ENCODE peak calls at places on chromosomes 7 and 10, in six cellular contexts. One of them, this sample, is unnamed.

GRCh38 chr7:36473454-36474282 is 84.0 kb downstream of the ANLN start:
- DNase-seq in activated gamma-delta T cell treated with Interleukin-2 at 50 U/mL for 16 hours: peak; percentile 14
- DNase-seq in left ventricle myocardium inferior: peak; percentile 25
- DNase-seq in substantia nigra: no peak
- DNase-seq in NCI-H460: peak; percentile 30
- DNase-seq in NCI-H510A treated with DMSO at 0.1 percent for 48 hours: peak; percentile 67
- DNase-seq in this sample: peak; percentile 27

GRCh38 chr7:111730476-111731300 is 168.4 kb upstream of the IMMP2L start:
- DNase-seq in substantia nigra: no peak
- DNase-seq in activated gamma-delta T cell treated with Interleukin-2 at 50 U/mL for 16 hours: no peak
- DNase-seq in NCI-H460: peak; percentile 17
- DNase-seq in NCI-H510A treated with DMSO at 0.1 percent for 48 hours: no peak
- DNase-seq in left ventricle myocardium inferior: no peak
- DNase-seq in this sample: peak; percentile 36

GRCh38 chr10:10460452-10460851 is 557.2 kb upstream of the CELF2 start:
- DNase-seq in substantia nigra: no peak
- DNase-seq in NCI-H460: no peak
- DNase-seq in activated gamma-delta T cell treated with Interleukin-2 at 50 U/mL for 16 hours: no peak
- DNase-seq in NCI-H510A treated with DMSO at 0.1 percent for 48 hours: no peak
- DNase-seq in left ventricle myocardium inferior: no peak
- DNase-seq in this sample: no peak

GRCh38 chr10:131485732-131486131 is 174.2 kb upstream of the TCERG1L start:
- DNase-seq in left ventricle myocardium inferior: no peak
- DNase-seq in NCI-H510A treated with DMSO at 0.1 percent for 48 hours: no peak
- DNase-seq in activated gamma-delta T cell treated with Interleukin-2 at 50 U/mL for 16 hours: no peak
- DNase-seq in substantia nigra: no peak
- DNase-seq in NCI-H460: no peak
- DNase-seq in this sample: no peak

GRCh38 chr10:78202386-78202785 is 168.7 kb downstream of the RPS24 start:
- DNase-seq in NCI-H510A treated with DMSO at 0.1 percent for 48 hours: no peak
- DNase-seq in NCI-H460: no peak
- DNase-seq in left ventricle myocardium inferior: no peak
- DNase-seq in substantia nigra: no peak
- DNase-seq in activated gamma-delta T cell treated with Interleukin-2 at 50 U/mL for 16 hours: no peak
- DNase-seq in this sample: no peak

GRCh38 chr10:22135591-22135990 is 82.2 kb downstream of the EBLN1 start:
- DNase-seq in NCI-H460: no peak
- DNase-seq in activated gamma-delta T cell treated with Interleukin-2 at 50 U/mL for 16 hours: no peak
- DNase-seq in left ventricle myocardium inferior: no peak
- DNase-seq in substantia nigra: no peak
- DNase-seq in NCI-H510A treated with DMSO at 0.1 percent for 48 hours: no peak
- DNase-seq in this sample: no peak

GRCh38 chr10:36725581-36726520 is 399.5 kb upstream of the ANKRD30A start:
- DNase-seq in left ventricle myocardium inferior: no peak
- DNase-seq in substantia nigra: peak; percentile 7
- DNase-seq in NCI-H460: peak; percentile 70
- DNase-seq in NCI-H510A treated with DMSO at 0.1 percent for 48 hours: no peak
- DNase-seq in activated gamma-delta T cell treated with Interleukin-2 at 50 U/mL for 16 hours: no peak
- DNase-seq in this sample: no peak

GRCh38 chr7:66894463-66895080 is 26.5 kb upstream of the TMEM248 start:
- DNase-seq in substantia nigra: no peak
- DNase-seq in NCI-H460: no peak
- DNase-seq in left ventricle myocardium inferior: no peak
- DNase-seq in activated gamma-delta T cell treated with Interleukin-2 at 50 U/mL for 16 hours: no peak
- DNase-seq in NCI-H510A treated with DMSO at 0.1 percent for 48 hours: no peak
- DNase-seq in this sample: peak; percentile 17

GRCh38 chr7:105958037-105958436 is 5.0 kb upstream of the CDHR3 start:
- DNase-seq in NCI-H510A treated with DMSO at 0.1 percent for 48 hours: no peak
- DNase-seq in substantia nigra: no peak
- DNase-seq in NCI-H460: no peak
- DNase-seq in activated gamma-delta T cell treated with Interleukin-2 at 50 U/mL for 16 hours: no peak
- DNase-seq in left ventricle myocardium inferior: no peak
- DNase-seq in this sample: no peak

GRCh38 chr10:87705339-87705738 is 45.7 kb downstream of the PAPSS2 start:
- DNase-seq in left ventricle myocardium inferior: no peak
- DNase-seq in activated gamma-delta T cell treated with Interleukin-2 at 50 U/mL for 16 hours: no peak
- DNase-seq in NCI-H460: peak; percentile 22
- DNase-seq in substantia nigra: no peak
- DNase-seq in NCI-H510A treated with DMSO at 0.1 percent for 48 hours: no peak
- DNase-seq in this sample: no peak

GRCh38 chr7:69781412-69781846 is 183.2 kb downstream of the AUTS2 start:
- DNase-seq in left ventricle myocardium inferior: peak; percentile 25
- DNase-seq in NCI-H510A treated with DMSO at 0.1 percent for 48 hours: peak; percentile 26
- DNase-seq in substantia nigra: no peak
- DNase-seq in NCI-H460: no peak
- DNase-seq in activated gamma-delta T cell treated with Interleukin-2 at 50 U/mL for 16 hours: no peak
- DNase-seq in this sample: no peak